ENCODE peak calls at places on chromosome 2, in eight cellular contexts. M, R, X, H, O, A, B and S are unnamed samples.

GRCh38 chr2:170086117-170086688 is 91.7 kb upstream of the MYO3B start:
- DNase-seq in M (no peak), R (no peak), X (no peak), H (no peak), O (no peak), A (no peak), B (no peak), S (no peak)

GRCh38 chr2:232447091-232447620 is 8.8 kb upstream of the ALPI start:
- DNase-seq in M (no peak), R (no peak), X (no peak), H (no peak), O (no peak), A (no peak), B (no peak), S (no peak)

GRCh38 chr2:82215212-82215611 is 1910.7 kb upstream of the LRRTM1 start:
- DNase-seq in M (no peak), R (no peak), X (no peak), H (no peak), O (no peak), A (no peak), B (no peak), S (no peak)

GRCh38 chr2:112831956-112832567 is 4.5 kb downstream of the IL1B start:
- DNase-seq in M (no peak), R (peak), X (no peak), H (no peak), O (no peak), A (no peak), B (no peak), S (no peak)

GRCh38 chr2:237664151-237664550 is 36.8 kb downstream of the LRRFIP1 start:
- DNase-seq in M (no peak), R (no peak), X (no peak), H (no peak), O (no peak), A (no peak), B (no peak), S (no peak)

GRCh38 chr2:39107156-39107555 is 13.7 kb downstream of the SOS1 start:
- DNase-seq in M (no peak), R (no peak), X (no peak), H (no peak), O (no peak), A (no peak), B (no peak), S (no peak)

GRCh38 chr2:39664898-39665591 is 672 bp upstream of the TMEM178A start:
- DNase-seq in M (no peak), R (no peak), X (no peak), H (no peak), O (no peak), A (no peak), B (no peak), S (no peak)

GRCh38 chr2:121377676-121378075 is 92.7 kb upstream of the TFCP2L1 start:
- DNase-seq in M (no peak), R (peak), X (no peak), H (no peak), O (no peak), A (no peak), B (no peak), S (no peak)

GRCh38 chr2:48932667-48933066 is 177.1 kb upstream of the LHCGR start:
- DNase-seq in M (no peak), R (no peak), X (no peak), H (no peak), O (no peak), A (no peak), B (no peak), S (no peak)

GRCh38 chr2:24351981-24352380 is 8.4 kb downstream of the ITSN2 start:
- DNase-seq in M (no peak), R (no peak), X (no peak), H (no peak), O (no peak), A (no peak), B (no peak), S (no peak)

GRCh38 chr2:57720728-57721627 is 325.6 kb upstream of the VRK2 start:
- DNase-seq in M (peak), R (peak), X (no peak), H (no peak), O (peak), A (peak), B (peak), S (peak)

GRCh38 chr2:212488611-212489010 is 50.0 kb downstream of the ERBB4 start:
- DNase-seq in M (no peak), R (no peak), X (no peak), H (no peak), O (no peak), A (no peak), B (no peak), S (no peak)

GRCh38 chr2:69225933-69226332 is 161.1 kb downstream of the GFPT1 start:
- DNase-seq in M (no peak), R (no peak), X (no peak), H (no peak), O (no peak), A (no peak), B (no peak), S (no peak)

GRCh38 chr2:151334082-151334815 is 23.1 kb upstream of the TNFAIP6 start:
- DNase-seq in M (no peak), R (peak), X (no peak), H (no peak), O (no peak), A (peak), B (no peak), S (no peak)

GRCh38 chr2:40303746-40304145 is 148.1 kb downstream of the SLC8A1 start:
- DNase-seq in M (no peak), R (no peak), X (no peak), H (no peak), O (no peak), A (no peak), B (no peak), S (no peak)

GRCh38 chr2:96391153-96391827 is 55.7 kb downstream of the NCAPH start:
- DNase-seq in M (no peak), R (no peak), X (no peak), H (no peak), O (no peak), A (no peak), B (no peak), S (no peak)

GRCh38 chr2:177254433-177255226 is 9.9 kb downstream of the NFE2L2 start:
- DNase-seq in M (no peak), R (peak), X (no peak), H (peak), O (no peak), A (no peak), B (peak), S (peak)

GRCh38 chr2:36789181-36789804 is 92.8 kb downstream of the VIT start:
- DNase-seq in M (no peak), R (no peak), X (no peak), H (no peak), O (no peak), A (no peak), B (no peak), S (no peak)

GRCh38 chr2:866009-866680 is 84.5 kb upstream of the SNTG2 start:
- DNase-seq in M (no peak), R (no peak), X (no peak), H (no peak), O (no peak), A (no peak), B (no peak), S (no peak)

GRCh38 chr2:43075054-43075593 is 151.3 kb downstream of the ZFP36L2 start:
- DNase-seq in M (no peak), R (peak), X (peak), H (peak), O (no peak), A (peak), B (peak), S (no peak)

GRCh38 chr2:170713280-170714155 is 1.6 kb upstream of the SP5 start:
- DNase-seq in M (no peak), R (no peak), X (no peak), H (no peak), O (peak), A (no peak), B (no peak), S (no peak)

GRCh38 chr2:36246320-36246990 is 109.1 kb upstream of the CRIM1 start:
- DNase-seq in M (no peak), R (no peak), X (no peak), H (no peak), O (no peak), A (no peak), B (no peak), S (no peak)

GRCh38 chr2:667332-668000 is 9.7 kb downstream of the TMEM18 start:
- DNase-seq in M (no peak), R (peak), X (no peak), H (no peak), O (no peak), A (no peak), B (peak), S (peak)

GRCh38 chr2:121099329-121100318 is 185.4 kb downstream of the TFCP2L1 start:
- DNase-seq in M (no peak), R (no peak), X (no peak), H (peak), O (no peak), A (no peak), B (no peak), S (no peak)

GRCh38 chr2:27095745-27096651 is 9.4 kb downstream of the KHK start:
- DNase-seq in M (peak), R (peak), X (peak), H (no peak), O (peak), A (peak), B (peak), S (peak)

GRCh38 chr2:30359644-30360167 is 87.3 kb upstream of the LCLAT1 start:
- DNase-seq in M (no peak), R (no peak), X (peak), H (peak), O (peak), A (no peak), B (peak), S (peak)

DNA sequence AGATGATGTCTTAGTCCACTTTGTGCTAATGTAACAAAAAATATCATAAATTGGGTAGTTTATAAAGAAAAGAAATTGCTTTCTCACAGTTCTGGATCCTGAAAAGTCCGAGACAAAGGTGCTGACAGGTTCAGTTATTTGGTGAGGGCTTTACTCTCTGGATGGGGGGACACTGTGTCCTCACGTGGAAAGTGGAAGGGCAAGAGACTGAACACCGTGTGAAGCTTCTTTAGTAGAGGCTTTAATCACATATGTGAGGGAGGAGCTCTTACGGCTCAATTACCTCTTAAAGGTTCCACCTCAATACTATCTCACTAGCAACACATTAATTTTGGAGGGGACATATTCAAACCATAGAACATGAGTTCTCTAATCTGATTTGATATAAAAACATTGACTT is 204.3 kb downstream of the FSIP2 start:
- DNase-seq in M (no peak), R (no peak), X (no peak), H (no peak), O (no peak), A (no peak), B (no peak), S (no peak)
- TF ChIP-seq POLR2A in M (no peak), R (no peak), X (no peak), H (no peak), O (no peak), A (no peak), B (no peak), S (no peak)

GRCh38 chr2:10783421-10783820 is 29.2 kb downstream of the PDIA6 start:
- DNase-seq in M (no peak), R (no peak), X (no peak), H (no peak), O (no peak), A (no peak), B (no peak), S (no peak)

GRCh38 chr2:10786240-10786982 is 26.2 kb downstream of the PDIA6 start:
- DNase-seq in M (no peak), R (no peak), X (no peak), H (no peak), O (no peak), A (no peak), B (no peak), S (no peak)

GRCh38 chr2:10787176-10787968 is 25.2 kb downstream of the PDIA6 start:
- DNase-seq in M (no peak), R (peak), X (no peak), H (no peak), O (no peak), A (no peak), B (no peak), S (peak)

GRCh38 chr2:10785260-10785659 is 27.3 kb downstream of the PDIA6 start:
- DNase-seq in M (no peak), R (no peak), X (no peak), H (peak), O (no peak), A (no peak), B (no peak), S (no peak)

DNA sequence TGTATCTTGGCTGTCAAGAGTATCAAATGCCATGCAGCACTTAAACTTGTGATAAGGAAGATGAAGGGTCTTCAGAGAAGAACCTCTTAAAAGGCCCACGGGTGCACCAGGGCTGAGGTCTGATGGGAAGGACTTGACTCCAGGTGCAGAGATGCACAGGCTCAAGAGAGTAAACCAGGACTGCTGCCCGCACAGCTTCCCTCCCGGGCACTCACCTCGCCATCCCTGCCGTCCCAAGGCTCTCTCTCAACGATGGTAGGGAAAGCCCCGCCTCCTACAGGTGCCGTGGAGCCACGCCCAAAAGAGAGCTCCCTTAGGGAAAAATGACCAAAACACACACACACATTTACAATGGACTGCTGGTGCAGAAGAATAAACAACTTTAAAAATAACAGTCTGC is 27.9 kb downstream of the PDIA6 start:
- DNase-seq in M (no peak), R (no peak), X (no peak), H (no peak), O (no peak), A (no peak), B (no peak), S (no peak)
- TF ChIP-seq POLR2A in M (no peak), R (no peak), X (no peak), H (no peak), O (no peak), A (no peak), B (no peak), S (no peak)

GRCh38 chr2:99140860-99141109 is 722 bp upstream of the C2orf15 start:
- DNase-seq in M (no peak), R (no peak), X (peak), H (peak), O (no peak), A (no peak), B (no peak), S (no peak)

GRCh38 chr2:99140056-99140859 is 1.2 kb upstream of the C2orf15 start:
- DNase-seq in M (no peak), R (peak), X (no peak), H (no peak), O (no peak), A (no peak), B (no peak), S (no peak)

GRCh38 chr2:99139003-99139402 is 2.5 kb upstream of the C2orf15 start:
- DNase-seq in M (no peak), R (no peak), X (no peak), H (no peak), O (no peak), A (no peak), B (no peak), S (peak)

DNA sequence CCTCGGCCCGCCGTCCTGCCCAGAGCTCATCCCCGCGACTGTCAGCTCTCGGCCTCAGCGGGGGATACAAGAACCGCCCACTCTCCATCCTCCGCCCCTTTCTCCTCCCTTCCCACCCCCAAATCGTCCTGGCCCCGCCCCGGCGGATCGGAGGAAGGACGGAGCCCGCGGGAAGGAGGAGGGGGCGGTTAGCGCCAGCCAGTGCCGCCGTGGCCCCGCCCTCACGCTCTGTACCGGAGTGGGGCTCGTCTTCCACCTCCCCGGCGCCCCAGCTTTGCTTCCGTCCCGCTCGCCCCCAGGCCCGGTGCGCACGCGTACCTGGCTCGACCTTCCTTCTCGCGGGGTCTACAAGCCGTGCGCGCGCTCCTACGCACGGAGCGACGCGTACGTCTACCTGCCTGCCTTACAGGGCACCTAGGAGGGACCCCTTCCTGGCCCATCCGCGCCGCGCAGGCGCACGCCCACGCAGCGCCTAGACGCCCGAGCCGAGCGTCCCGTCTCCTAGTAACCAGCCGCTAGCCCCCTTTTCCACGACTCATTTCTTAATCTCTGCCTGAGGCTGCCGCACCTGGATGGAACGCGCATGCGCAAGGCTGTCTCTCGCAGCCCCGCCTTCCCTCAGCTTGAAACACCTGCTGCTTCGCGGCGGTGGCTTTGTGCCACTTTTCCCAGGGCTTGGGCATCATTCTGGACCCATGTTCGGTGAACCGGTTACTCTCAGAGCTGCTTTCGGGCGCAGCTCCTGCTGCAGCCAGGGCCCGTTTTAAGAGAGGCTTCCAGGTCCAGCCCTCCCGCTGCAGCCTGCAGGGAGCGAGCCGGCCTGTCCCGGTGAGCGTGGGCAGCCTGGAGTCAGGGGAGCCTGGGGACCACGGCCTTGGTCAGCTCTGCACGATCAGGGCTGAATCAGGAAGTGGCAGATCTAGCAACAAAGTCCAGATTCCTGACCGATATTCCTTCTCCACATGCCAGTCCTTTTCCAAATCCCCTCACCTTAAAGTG is at the start of gene C2orf15:
- DNase-seq in M (peak), R (peak), X (peak), H (peak), O (peak), A (peak), B (peak), S (peak)
- TF ChIP-seq POLR2A in M (peak), R (peak), X (peak), H (peak), O (no peak), A (peak), B (peak), S (peak)

DNA sequence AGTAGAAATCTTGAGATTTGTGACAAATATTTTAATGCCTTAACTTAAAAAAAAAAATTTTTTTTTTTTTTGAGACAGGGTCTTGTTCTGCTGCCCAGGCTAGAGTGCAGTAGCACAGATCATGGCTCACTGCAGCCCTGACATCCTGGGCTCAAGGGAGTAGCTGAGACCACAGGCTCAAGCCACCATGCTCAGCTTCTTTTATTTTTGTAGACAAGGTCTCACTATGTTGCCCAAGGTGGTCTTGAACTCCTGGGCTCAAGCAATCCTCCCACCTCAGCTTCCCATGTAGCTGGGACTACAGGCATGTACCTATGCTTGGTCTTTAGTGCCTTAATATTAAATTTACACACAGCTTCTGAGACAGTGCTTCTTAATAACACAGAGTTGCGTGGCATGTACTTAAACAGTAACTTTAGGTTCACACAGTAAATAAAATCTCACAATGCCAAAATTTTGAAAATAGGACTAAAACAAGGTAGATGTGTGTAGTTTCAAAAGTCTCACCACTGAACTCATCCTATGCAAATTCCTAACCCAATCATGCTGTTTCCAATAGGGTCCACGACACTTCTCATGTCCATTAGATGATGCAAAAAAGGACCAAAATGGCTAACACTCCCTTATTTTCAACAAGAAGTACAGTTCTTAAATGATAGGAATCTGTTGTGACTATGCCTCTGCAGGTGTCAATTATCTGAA is 4.1 kb downstream of the HSPD1 start:
- DNase-seq in M (no peak), R (no peak), X (no peak), H (no peak), O (no peak), A (no peak), B (no peak), S (no peak)
- TF ChIP-seq POLR2A in M (no peak), R (no peak), X (no peak), H (no peak), O (no peak), A (no peak), B (no peak), S (no peak)

DNA sequence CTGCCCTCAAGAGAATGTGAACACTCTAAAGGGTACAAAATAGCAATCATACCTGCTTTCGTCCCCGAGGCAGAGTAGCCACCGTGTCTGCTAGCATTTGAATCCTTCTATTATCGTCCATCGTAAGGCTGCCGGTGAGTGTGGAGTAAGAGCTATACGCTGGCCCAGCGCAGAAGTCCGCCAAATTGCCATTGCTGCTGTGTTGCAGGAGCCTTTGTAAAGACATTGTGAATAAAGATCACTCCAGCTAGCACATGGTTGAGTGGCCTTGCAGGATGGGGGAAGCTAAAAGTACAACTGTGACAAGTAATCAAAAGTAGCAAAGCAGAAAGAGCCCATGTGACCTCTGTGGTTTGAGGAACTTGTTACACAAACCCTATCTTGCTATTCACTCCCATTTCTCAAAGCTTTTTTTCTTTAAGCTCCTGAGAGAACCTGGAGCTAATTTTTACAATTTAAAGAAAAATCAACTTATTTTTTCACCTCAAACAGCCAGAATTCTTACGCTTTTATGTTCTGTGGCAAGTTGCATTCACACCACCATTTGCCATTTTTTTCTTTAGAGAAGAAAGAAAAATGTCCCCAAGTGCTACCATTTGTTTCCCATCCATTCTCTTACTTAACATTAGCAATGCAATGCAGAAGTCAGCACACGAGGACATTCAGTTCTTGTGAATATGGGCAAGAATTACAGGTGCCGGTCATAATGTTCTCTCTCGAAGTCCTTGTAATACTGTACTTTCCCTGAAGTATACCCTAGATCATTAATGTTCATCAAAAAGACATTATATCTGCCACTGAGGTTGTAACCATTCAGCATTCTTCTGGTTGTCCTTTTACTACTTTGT is at the start of gene CYTIP:
- DNase-seq in M (no peak), R (no peak), X (no peak), H (no peak), O (no peak), A (peak), B (peak), S (no peak)
- TF ChIP-seq POLR2A in M (peak), R (no peak), X (no peak), H (no peak), O (no peak), A (peak), B (peak), S (no peak)